ENCODE peak calls at places on chromosomes 3 and 15, in six cellular contexts. One of them, this sample, is unnamed.

GRCh38 chr15:29403778-29404177 is 134.2 kb upstream of the NSMCE3 start:
- DNase-seq in lower leg skin: no peak
- DNase-seq in Kasumi-1: no peak
- DNase-seq in neural crest cell: no peak
- DNase-seq in neural progenitor cell: peak; percentile 63
- DNase-seq in memory B cell: no peak
- DNase-seq in this sample: no peak

GRCh38 chr3:44981220-44981619 is 5.2 kb downstream of the EXOSC7 start:
- DNase-seq in lower leg skin: no peak
- DNase-seq in Kasumi-1: no peak
- DNase-seq in neural crest cell: no peak
- DNase-seq in neural progenitor cell: no peak
- DNase-seq in memory B cell: no peak
- DNase-seq in this sample: peak; percentile 62

GRCh38 chr3:170867552-170867951 is 2.4 kb downstream of the RPL22L1 start:
- DNase-seq in lower leg skin: no peak
- DNase-seq in Kasumi-1: no peak
- DNase-seq in neural crest cell: no peak
- DNase-seq in neural progenitor cell: no peak
- DNase-seq in memory B cell: no peak
- DNase-seq in this sample: no peak

GRCh38 chr3:57006949-57007419 is 53.5 kb upstream of the SPATA12 start:
- DNase-seq in lower leg skin: peak; percentile 87
- DNase-seq in Kasumi-1: no peak
- DNase-seq in neural crest cell: no peak
- DNase-seq in neural progenitor cell: no peak
- DNase-seq in memory B cell: no peak
- DNase-seq in this sample: peak; percentile 42

GRCh38 chr15:77543159-77543882 is 89.4 kb downstream of the LINGO1 start:
- DNase-seq in lower leg skin: peak; percentile 74
- DNase-seq in Kasumi-1: peak; percentile 71
- DNase-seq in neural crest cell: peak; percentile 83
- DNase-seq in neural progenitor cell: peak; percentile 95
- DNase-seq in memory B cell: peak; percentile 69
- DNase-seq in this sample: peak; percentile 95

GRCh38 chr3:59575113-59576001 is 525.5 kb upstream of the CFAP20DC start:
- DNase-seq in lower leg skin: peak; percentile 87
- DNase-seq in Kasumi-1: peak; percentile 81
- DNase-seq in neural crest cell: peak; percentile 91
- DNase-seq in neural progenitor cell: peak; percentile 89
- DNase-seq in memory B cell: peak; percentile 78
- DNase-seq in this sample: peak; percentile 89

GRCh38 chr15:68375716-68376220 is 56.2 kb downstream of the ITGA11 start:
- DNase-seq in lower leg skin: peak; percentile 3
- DNase-seq in Kasumi-1: no peak
- DNase-seq in neural crest cell: no peak
- DNase-seq in neural progenitor cell: no peak
- DNase-seq in memory B cell: no peak
- DNase-seq in this sample: no peak

GRCh38 chr3:39211332-39212130 is 19.1 kb upstream of the XIRP1 start:
- DNase-seq in lower leg skin: no peak
- DNase-seq in Kasumi-1: no peak
- DNase-seq in neural crest cell: no peak
- DNase-seq in neural progenitor cell: no peak
- DNase-seq in memory B cell: no peak
- DNase-seq in this sample: no peak

GRCh38 chr3:152964901-152965609 is 130.1 kb downstream of the P2RY1 start:
- DNase-seq in lower leg skin: no peak
- DNase-seq in Kasumi-1: peak; percentile 23
- DNase-seq in neural crest cell: no peak
- DNase-seq in neural progenitor cell: no peak
- DNase-seq in memory B cell: no peak
- DNase-seq in this sample: no peak

GRCh38 chr15:70362911-70363310 is 265.2 kb upstream of the TLE3 start:
- DNase-seq in lower leg skin: no peak
- DNase-seq in Kasumi-1: peak; percentile 36
- DNase-seq in neural crest cell: peak; percentile 36
- DNase-seq in neural progenitor cell: peak; percentile 77
- DNase-seq in memory B cell: no peak
- DNase-seq in this sample: peak; percentile 70

GRCh38 chr15:41341519-41341918 is 8.8 kb downstream of the NUSAP1 start:
- DNase-seq in lower leg skin: no peak
- DNase-seq in Kasumi-1: no peak
- DNase-seq in neural crest cell: no peak
- DNase-seq in neural progenitor cell: no peak
- DNase-seq in memory B cell: no peak
- DNase-seq in this sample: no peak

GRCh38 chr3:121167374-121168139 is 259.6 kb downstream of the STXBP5L start:
- DNase-seq in lower leg skin: no peak
- DNase-seq in Kasumi-1: no peak
- DNase-seq in neural crest cell: no peak
- DNase-seq in neural progenitor cell: no peak
- DNase-seq in memory B cell: no peak
- DNase-seq in this sample: no peak

GRCh38 chr3:133905376-133905775 is 9.7 kb upstream of the RAB6B start:
- DNase-seq in lower leg skin: no peak
- DNase-seq in Kasumi-1: no peak
- DNase-seq in neural crest cell: no peak
- DNase-seq in neural progenitor cell: no peak
- DNase-seq in memory B cell: no peak
- DNase-seq in this sample: no peak

GRCh38 chr3:114827495-114827894 is 319.6 kb downstream of the ZBTB20 start:
- DNase-seq in lower leg skin: no peak
- DNase-seq in Kasumi-1: peak; percentile 71
- DNase-seq in neural crest cell: peak; percentile 5
- DNase-seq in neural progenitor cell: peak; percentile 37
- DNase-seq in memory B cell: peak; percentile 12
- DNase-seq in this sample: peak; percentile 51

GRCh38 chr3:146221276-146221675 is 29.6 kb downstream of the PLSCR4 start:
- DNase-seq in lower leg skin: no peak
- DNase-seq in Kasumi-1: no peak
- DNase-seq in neural crest cell: no peak
- DNase-seq in neural progenitor cell: no peak
- DNase-seq in memory B cell: no peak
- DNase-seq in this sample: no peak

GRCh38 chr15:38176696-38177095 is 75.9 kb upstream of the SPRED1 start:
- DNase-seq in lower leg skin: no peak
- DNase-seq in Kasumi-1: no peak
- DNase-seq in neural crest cell: no peak
- DNase-seq in neural progenitor cell: no peak
- DNase-seq in memory B cell: no peak
- DNase-seq in this sample: peak; percentile 15

GRCh38 chr3:56801151-56801596 is 575 bp downstream of the ARHGEF3 start:
- DNase-seq in lower leg skin: no peak
- DNase-seq in Kasumi-1: no peak
- DNase-seq in neural crest cell: peak; percentile 4
- DNase-seq in neural progenitor cell: no peak
- DNase-seq in memory B cell: peak; percentile 23
- DNase-seq in this sample: no peak

GRCh38 chr3:10557250-10557649 is 51.9 kb upstream of the ATP2B2 start:
- DNase-seq in lower leg skin: no peak
- DNase-seq in Kasumi-1: no peak
- DNase-seq in neural crest cell: no peak
- DNase-seq in neural progenitor cell: no peak
- DNase-seq in memory B cell: no peak
- DNase-seq in this sample: no peak

GRCh38 chr15:77675806-77676415 is 43.2 kb upstream of the LINGO1 start:
- DNase-seq in lower leg skin: no peak
- DNase-seq in Kasumi-1: no peak
- DNase-seq in neural crest cell: no peak
- DNase-seq in neural progenitor cell: no peak
- DNase-seq in memory B cell: no peak
- DNase-seq in this sample: no peak

GRCh38 chr3:196585044-196585757 is 16.7 kb downstream of the FBXO45 start:
- DNase-seq in lower leg skin: no peak
- DNase-seq in Kasumi-1: no peak
- DNase-seq in neural crest cell: no peak
- DNase-seq in neural progenitor cell: no peak
- DNase-seq in memory B cell: no peak
- DNase-seq in this sample: no peak

GRCh38 chr3:7307410-7307809 is 446.5 kb downstream of the GRM7 start:
- DNase-seq in lower leg skin: no peak
- DNase-seq in Kasumi-1: peak; percentile 29
- DNase-seq in neural crest cell: no peak
- DNase-seq in neural progenitor cell: no peak
- DNase-seq in memory B cell: no peak
- DNase-seq in this sample: peak; percentile 77

GRCh38 chr3:149969110-149969944 is 1.4 kb downstream of the PFN2 start:
- DNase-seq in lower leg skin: peak; percentile 19
- DNase-seq in Kasumi-1: no peak
- DNase-seq in neural crest cell: peak; percentile 46
- DNase-seq in neural progenitor cell: peak; percentile 86
- DNase-seq in memory B cell: no peak
- DNase-seq in this sample: peak; percentile 90

GRCh38 chr3:47571391-47572165 is 7.1 kb downstream of the CSPG5 start:
- DNase-seq in lower leg skin: no peak
- DNase-seq in Kasumi-1: no peak
- DNase-seq in neural crest cell: peak; percentile 68
- DNase-seq in neural progenitor cell: peak; percentile 61
- DNase-seq in memory B cell: no peak
- DNase-seq in this sample: peak; percentile 57

GRCh38 chr3:24222165-24222805 is 272.4 kb downstream of the THRB start:
- DNase-seq in lower leg skin: no peak
- DNase-seq in Kasumi-1: peak; percentile 12
- DNase-seq in neural crest cell: no peak
- DNase-seq in neural progenitor cell: no peak
- DNase-seq in memory B cell: no peak
- DNase-seq in this sample: no peak

GRCh38 chr15:62060116-62060895 is at the start of gene VPS13C:
- DNase-seq in lower leg skin: peak; percentile 87
- DNase-seq in Kasumi-1: peak; percentile 95
- DNase-seq in neural crest cell: peak; percentile 85
- DNase-seq in neural progenitor cell: peak; percentile 97
- DNase-seq in memory B cell: peak; percentile 90
- DNase-seq in this sample: peak; percentile 98

GRCh38 chr15:37046876-37047614 is 53.3 kb downstream of the MEIS2 start:
- DNase-seq in lower leg skin: no peak
- DNase-seq in Kasumi-1: no peak
- DNase-seq in neural crest cell: no peak
- DNase-seq in neural progenitor cell: peak; percentile 65
- DNase-seq in memory B cell: no peak
- DNase-seq in this sample: peak; percentile 55

GRCh38 chr3:129481783-129482332 is 41.8 kb downstream of the IFT122 start:
- DNase-seq in lower leg skin: peak; percentile 80
- DNase-seq in Kasumi-1: no peak
- DNase-seq in neural crest cell: no peak
- DNase-seq in neural progenitor cell: no peak
- DNase-seq in memory B cell: no peak
- DNase-seq in this sample: peak; percentile 70

GRCh38 chr3:43286886-43287301 is 554 bp downstream of the SNRK start:
- DNase-seq in lower leg skin: no peak
- DNase-seq in Kasumi-1: peak; percentile 35
- DNase-seq in neural crest cell: peak; percentile 11
- DNase-seq in neural progenitor cell: peak; percentile 72
- DNase-seq in memory B cell: peak; percentile 14
- DNase-seq in this sample: peak; percentile 55

GRCh38 chr15:71596672-71597071 is 213.7 kb upstream of the NR2E3 start:
- DNase-seq in lower leg skin: peak; percentile 66
- DNase-seq in Kasumi-1: no peak
- DNase-seq in neural crest cell: no peak
- DNase-seq in neural progenitor cell: no peak
- DNase-seq in memory B cell: no peak
- DNase-seq in this sample: peak; percentile 84

GRCh38 chr3:42226470-42227425 is 39.2 kb downstream of the CCK start:
- DNase-seq in lower leg skin: no peak
- DNase-seq in Kasumi-1: no peak
- DNase-seq in neural crest cell: no peak
- DNase-seq in neural progenitor cell: no peak
- DNase-seq in memory B cell: no peak
- DNase-seq in this sample: no peak

This sample was measured in astrocyte of the hippocampus.